ENCODE peak calls at places on chromosomes 2 and 18, in eight cellular contexts. V is prostate gland, Y is DMS153, S is NCI-H460, T is posterior cingulate gyrus, R is COR-L47, I is adipocyte, W is T-helper 2 cell. O is an unnamed sample.

GRCh38 chr2:223674998-223675609 is 72.9 kb upstream of the SCG2 start:
- DNase-seq in V (no peak), T (no peak), R (peak), I (peak), S (peak), W (no peak), Y (no peak), O (no peak)

GRCh38 chr18:59672125-59672769 is 25.0 kb downstream of the CCBE1 start:
- DNase-seq in V (no peak), Y (no peak), R (peak), S (no peak), T (no peak), W (no peak), I (no peak), O (no peak)

GRCh38 chr2:65300134-65300771 is 72.6 kb downstream of the ACTR2 start:
- DNase-seq in Y (no peak), T (peak), R (no peak), S (no peak), I (peak), V (peak), W (no peak), O (no peak)

GRCh38 chr2:226215902-226216503 is 583.6 kb downstream of the IRS1 start:
- DNase-seq in I (peak), S (peak), V (peak), R (peak), W (peak), Y (no peak), T (no peak), O (no peak)

GRCh38 chr2:26792720-26793119 is 6.9 kb downstream of the CENPA start:
- DNase-seq in W (no peak), R (no peak), T (no peak), Y (no peak), S (no peak), V (no peak), I (no peak), O (no peak)

GRCh38 chr2:105301646-105302045 is 27.9 kb downstream of the TGFBRAP1 start:
- DNase-seq in S (no peak), I (no peak), Y (no peak), R (no peak), T (no peak), W (peak), V (no peak), O (no peak)

GRCh38 chr2:231565915-231566594 is 26.6 kb upstream of the TEX44 start:
- DNase-seq in S (no peak), I (no peak), Y (no peak), R (no peak), V (no peak), W (no peak), T (peak), O (no peak)

GRCh38 chr2:161964070-161964645 is 109.9 kb downstream of the DPP4 start:
- DNase-seq in R (no peak), W (no peak), T (no peak), V (no peak), I (no peak), Y (no peak), S (no peak), O (no peak)

GRCh38 chr2:151827564-151828142 is 568 bp downstream of the ARL5A start:
- DNase-seq in V (peak), T (no peak), S (no peak), Y (no peak), I (peak), R (no peak), W (peak), O (no peak)

GRCh38 chr2:168730391-168730790 is 72.0 kb upstream of the NOSTRIN start:
- DNase-seq in Y (no peak), W (no peak), V (no peak), R (peak), S (no peak), I (no peak), T (no peak), O (no peak)

GRCh38 chr2:101619191-101619591 is 78.3 kb upstream of the MAP4K4 start:
- DNase-seq in T (no peak), Y (no peak), R (no peak), V (no peak), I (no peak), S (no peak), W (no peak), O (no peak)

GRCh38 chr2:53033416-53033815 is 734.2 kb upstream of the CHAC2 start:
- DNase-seq in V (no peak), W (no peak), I (peak), Y (no peak), T (no peak), R (no peak), S (no peak), O (no peak)

GRCh38 chr18:55136864-55137263 is 177.6 kb upstream of the CCDC68 start:
- DNase-seq in T (no peak), I (peak), Y (no peak), R (no peak), S (no peak), W (no peak), V (no peak), O (no peak)

GRCh38 chr18:48354746-48355260 is 54.4 kb downstream of the ZBTB7C start:
- DNase-seq in T (no peak), I (no peak), Y (no peak), W (no peak), S (no peak), V (no peak), R (no peak), O (no peak)

GRCh38 chr2:234025475-234025874 is 25.0 kb upstream of the SPP2 start:
- DNase-seq in I (no peak), V (no peak), S (no peak), T (no peak), R (no peak), Y (no peak), W (peak), O (no peak)

GRCh38 chr2:219388845-219389156 is 1.1 kb upstream of the DNPEP start:
- DNase-seq in I (no peak), W (no peak), R (no peak), Y (no peak), V (no peak), T (no peak), S (no peak), O (no peak)

GRCh38 chr18:3603460-3604259 is 153.7 kb downstream of the TGIF1 start:
- DNase-seq in I (peak), S (peak), R (no peak), Y (no peak), W (peak), V (peak), T (no peak), O (no peak)

GRCh38 chr2:105125428-105125827 is 87.6 kb downstream of the MRPS9 start:
- DNase-seq in W (no peak), S (no peak), R (no peak), V (no peak), T (no peak), Y (no peak), I (no peak), O (no peak)

GRCh38 chr2:8282858-8283252 is 399.0 kb upstream of the ID2 start:
- DNase-seq in I (no peak), V (no peak), S (no peak), T (no peak), Y (no peak), R (no peak), W (peak), O (no peak)

GRCh38 chr18:1261054-1261453 is 356.4 kb downstream of the ADCYAP1 start:
- DNase-seq in T (no peak), I (no peak), V (no peak), S (no peak), R (no peak), W (no peak), Y (no peak), O (no peak)

GRCh38 chr2:217878865-217879595 is 123.8 kb downstream of the TNS1 start:
- DNase-seq in R (no peak), S (no peak), T (no peak), V (no peak), I (no peak), W (no peak), Y (no peak), O (no peak)

GRCh38 chr18:62325806-62326645 is 916 bp downstream of the TNFRSF11A start:
- DNase-seq in I (peak), S (no peak), R (peak), V (peak), Y (no peak), T (no peak), W (peak), O (no peak)

GRCh38 chr2:79511320-79511951 is 1.4 kb upstream of the CTNNA2 start:
- DNase-seq in R (no peak), T (no peak), W (peak), V (no peak), I (peak), S (peak), Y (no peak), O (peak)

GRCh38 chr2:233835230-233836186 is 18.8 kb downstream of the HJURP start:
- DNase-seq in Y (no peak), V (no peak), T (no peak), S (no peak), I (no peak), W (no peak), R (no peak), O (no peak)

GRCh38 chr2:18156002-18156401 is 277.5 kb downstream of the KCNS3 start:
- DNase-seq in S (no peak), I (no peak), W (no peak), T (no peak), R (no peak), Y (no peak), V (no peak), O (no peak)

GRCh38 chr2:43445781-43446180 is 150.1 kb downstream of the THADA start:
- DNase-seq in R (no peak), W (no peak), I (no peak), S (no peak), Y (no peak), T (no peak), V (no peak), O (no peak)

GRCh38 chr2:48315847-48316194 is 214.1 kb upstream of the STON1 start:
- DNase-seq in S (no peak), Y (no peak), T (no peak), I (peak), R (peak), V (no peak), W (peak), O (no peak)

GRCh38 chr2:84613082-84613481 is 96.8 kb downstream of the DNAH6 start:
- DNase-seq in I (no peak), V (no peak), R (no peak), W (no peak), T (no peak), Y (no peak), S (no peak), O (no peak)

GRCh38 chr2:84781942-84782716 is 98.8 kb downstream of the TRABD2A start:
- DNase-seq in R (no peak), I (no peak), V (no peak), S (no peak), Y (no peak), W (peak), T (no peak), O (no peak)

O was measured in LNCaP clone FGC.